ENCODE peak calls at places on chromosomes 6 and 20, in seven cellular contexts. C, T, J, R, P, H and M are unnamed samples.

GRCh38 chr20:57169162-57169561 is 97.3 kb downstream of the BMP7 start:
- DNase-seq in C (no peak), T (no peak), J (no peak), R (no peak), P (no peak), H (no peak), M (no peak)

GRCh38 chr20:62770916-62771315 is 25.4 kb upstream of the MRGBP start:
- DNase-seq in C (peak), T (no peak), J (peak), R (no peak), P (no peak), H (no peak), M (no peak)

GRCh38 chr20:45347936-45348809 is at the start of gene SDC4:
- DNase-seq in C (peak), T (peak), J (peak), R (peak), P (peak), H (no peak), M (peak)

GRCh38 chr6:88843040-88843439 is 120.4 kb downstream of the RNGTT start:
- DNase-seq in C (no peak), T (no peak), J (no peak), R (no peak), P (peak), H (no peak), M (no peak)

GRCh38 chr6:158894192-158894591 is 75.0 kb upstream of the EZR start:
- DNase-seq in C (no peak), T (peak), J (no peak), R (no peak), P (peak), H (no peak), M (no peak)

GRCh38 chr6:165872311-165872710 is 209.3 kb upstream of the PDE10A start:
- DNase-seq in C (no peak), T (no peak), J (no peak), R (no peak), P (no peak), H (no peak), M (no peak)

GRCh38 chr20:20759132-20759531 is 46.7 kb upstream of the RALGAPA2 start:
- DNase-seq in C (no peak), T (no peak), J (no peak), R (no peak), P (no peak), H (peak), M (no peak)

GRCh38 chr6:168165373-168165772 is 86.4 kb upstream of the FRMD1 start:
- DNase-seq in C (no peak), T (no peak), J (no peak), R (no peak), P (peak), H (no peak), M (no peak)

GRCh38 chr20:9458075-9458818 is 56.1 kb upstream of the LAMP5 start:
- DNase-seq in C (no peak), T (peak), J (no peak), R (no peak), P (peak), H (no peak), M (no peak)

GRCh38 chr20:51567622-51568021 is 25.1 kb upstream of the NFATC2 start:
- DNase-seq in C (no peak), T (no peak), J (no peak), R (no peak), P (no peak), H (no peak), M (no peak)

GRCh38 chr6:144104898-144105487 is 9.6 kb upstream of the SF3B5 start:
- DNase-seq in C (no peak), T (peak), J (no peak), R (no peak), P (peak), H (peak), M (peak)

GRCh38 chr20:44552950-44553908 is 29.1 kb upstream of the PKIG start:
- DNase-seq in C (no peak), T (peak), J (no peak), R (no peak), P (peak), H (no peak), M (no peak)

GRCh38 chr6:42423244-42423643 is 28.5 kb downstream of the TRERF1 start:
- DNase-seq in C (no peak), T (no peak), J (no peak), R (no peak), P (no peak), H (no peak), M (no peak)

GRCh38 chr6:111753573-111753972 is 119.7 kb downstream of the FYN start:
- DNase-seq in C (no peak), T (no peak), J (no peak), R (no peak), P (no peak), H (no peak), M (no peak)

GRCh38 chr20:18585134-18585533 is 2.7 kb upstream of the DTD1 start:
- DNase-seq in C (no peak), T (peak), J (no peak), R (no peak), P (peak), H (no peak), M (no peak)

GRCh38 chr6:11120273-11121005 is 8.9 kb upstream of the ERVFRD-1 start:
- DNase-seq in C (no peak), T (no peak), J (no peak), R (no peak), P (peak), H (no peak), M (no peak)

GRCh38 chr20:36346256-36346655 is 40.1 kb downstream of the DLGAP4 start:
- DNase-seq in C (no peak), T (no peak), J (no peak), R (no peak), P (no peak), H (no peak), M (no peak)

GRCh38 chr6:3997144-3997770 is 81.7 kb downstream of the FAM217A start:
- DNase-seq in C (no peak), T (no peak), J (no peak), R (no peak), P (no peak), H (no peak), M (no peak)

GRCh38 chr6:88982720-88983119 is 19.3 kb upstream of the RNGTT start:
- DNase-seq in C (no peak), T (peak), J (peak), R (no peak), P (peak), H (peak), M (peak)

GRCh38 chr6:150537893-150538292 is 61.8 kb upstream of the PLEKHG1 start:
- DNase-seq in C (no peak), T (no peak), J (no peak), R (no peak), P (no peak), H (peak), M (no peak)

GRCh38 chr6:14110001-14110818 is 7.4 kb upstream of the CD83 start:
- DNase-seq in C (no peak), T (no peak), J (no peak), R (no peak), P (no peak), H (no peak), M (no peak)

GRCh38 chr20:10469599-10469998 is 34.5 kb downstream of the SLX4IP start:
- DNase-seq in C (no peak), T (peak), J (peak), R (no peak), P (peak), H (peak), M (peak)

GRCh38 chr20:49687595-49688567 is 25.8 kb downstream of the B4GALT5 start:
- DNase-seq in C (no peak), T (no peak), J (no peak), R (no peak), P (no peak), H (no peak), M (no peak)

GRCh38 chr6:134041093-134041492 is 11.3 kb downstream of the SLC2A12 start:
- DNase-seq in C (no peak), T (peak), J (no peak), R (no peak), P (peak), H (no peak), M (no peak)

GRCh38 chr6:154868143-154868594 is 126.9 kb upstream of the TIAM2 start:
- DNase-seq in C (no peak), T (peak), J (no peak), R (no peak), P (peak), H (peak), M (peak)

GRCh38 chr6:109236140-109237081 is 141.1 kb downstream of the CEP57L1 start:
- DNase-seq in C (no peak), T (peak), J (no peak), R (no peak), P (no peak), H (no peak), M (no peak)